ENCODE peak calls at places on chromosomes 16 and 17, in ten cellular contexts. O is naive thymus-derived CD8-positive, alpha-beta T cell; V is fibroblast of villous mesenchyme; L is psoas muscle; J is D341Med; I is brain pericyte; N is NCI-H2227 treated with DMSO at 0.1 percent for 48 hours; Y is GM04504; G is foreskin fibroblast; F is cardiac fibroblast. P is an unnamed sample.

GRCh38 chr17:63973930-63974593 is 1.3 kb upstream of the SCN4A start:
- DNase-seq in O (no peak), V (no peak), L (peak; percentile 93), J (no peak), I (no peak), N (no peak), Y (no peak), G (peak; percentile 18), F (no peak), P (no peak)

GRCh38 chr16:10168258-10168657 is 14.0 kb downstream of the GRIN2A start:
- DNase-seq in O (no peak), V (peak; percentile 4), L (no peak), J (no peak), I (no peak), N (no peak), Y (no peak), G (no peak), F (no peak), P (no peak)

GRCh38 chr16:53855056-53855455 is 151.1 kb downstream of the FTO start:
- DNase-seq in O (no peak), V (no peak), L (no peak), J (no peak), I (no peak), N (no peak), Y (no peak), G (no peak), F (no peak), P (no peak)

GRCh38 chr17:68351395-68351794 is 60.1 kb downstream of the ARSG start:
- DNase-seq in O (no peak), V (peak; percentile 52), L (no peak), J (peak; percentile 63), I (no peak), N (no peak), Y (no peak), G (peak; percentile 28), F (peak; percentile 59), P (no peak)

GRCh38 chr17:81345211-81346089 is 49.8 kb upstream of the BAHCC1 start:
- DNase-seq in O (peak; percentile 37), V (peak; percentile 90), L (peak; percentile 97), J (peak; percentile 90), I (no peak), N (peak; percentile 79), Y (peak; percentile 83), G (peak; percentile 93), F (peak; percentile 95), P (peak; percentile 64)

GRCh38 chr16:13070268-13070667 is 168.9 kb downstream of the SHISA9 start:
- DNase-seq in O (no peak), V (no peak), L (no peak), J (no peak), I (no peak), N (no peak), Y (no peak), G (no peak), F (no peak), P (peak; percentile 49)

GRCh38 chr16:11665071-11665491 is 3.2 kb upstream of the SNN start:
- DNase-seq in O (peak; percentile 38), V (no peak), L (no peak), J (peak; percentile 74), I (no peak), N (no peak), Y (no peak), G (no peak), F (no peak), P (no peak)

GRCh38 chr17:43356999-43357398 is 41.8 kb upstream of the ARL4D start:
- DNase-seq in O (no peak), V (peak; percentile 87), L (peak; percentile 72), J (no peak), I (no peak), N (no peak), Y (peak; percentile 67), G (peak; percentile 90), F (peak; percentile 87), P (no peak)

GRCh38 chr16:69772560-69773254 is 10.6 kb downstream of the WWP2 start:
- DNase-seq in O (no peak), V (peak; percentile 34), L (no peak), J (no peak), I (no peak), N (peak; percentile 51), Y (no peak), G (peak; percentile 33), F (peak; percentile 39), P (no peak)

GRCh38 chr17:79005063-79005861 is 4.3 kb downstream of the CANT1 start:
- DNase-seq in O (no peak), V (no peak), L (no peak), J (peak; percentile 45), I (no peak), N (no peak), Y (no peak), G (no peak), F (no peak), P (no peak)

GRCh38 chr17:72118588-72119279 is 2.1 kb upstream of the SOX9 start:
- DNase-seq in O (no peak), V (peak; percentile 82), L (peak; percentile 70), J (peak; percentile 74), I (peak; percentile 43), N (peak; percentile 35), Y (peak; percentile 51), G (peak; percentile 73), F (peak; percentile 91), P (peak; percentile 39)

GRCh38 chr16:57770361-57770760 is 31.9 kb downstream of the KIFC3 start:
- DNase-seq in O (no peak), V (no peak), L (no peak), J (no peak), I (no peak), N (no peak), Y (no peak), G (no peak), F (no peak), P (no peak)

GRCh38 chr16:58494981-58495860 is 4.7 kb upstream of the NDRG4 start:
- DNase-seq in O (no peak), V (peak; percentile 93), L (no peak), J (peak; percentile 78), I (peak; percentile 87), N (peak; percentile 88), Y (peak; percentile 95), G (peak; percentile 89), F (peak; percentile 98), P (peak; percentile 93)